ENCODE peak calls at places on chromosomes 4 and X, in seven cellular contexts. One of them, this sample, is unnamed.

GRCh38 chr4:34271479-34272355 is 1972.6 kb downstream of the ARAP2 start:
- DNase-seq in LoVo: no peak
- DNase-seq in activated naive CD4-positive, alpha-beta T cell treated with Interleukin-2 at 50 U/mL for 16 hours: no peak
- DNase-seq in choroid plexus epithelial cell: no peak
- DNase-seq in NCI-H748 treated with DMSO at 0.1 percent for 48 hours: no peak
- DNase-seq in lung: no peak
- DNase-seq in Peyer's patch: no peak
- DNase-seq in this sample: no peak

GRCh38 chr4:13678186-13678924 is 50.8 kb upstream of the BOD1L1 start:
- DNase-seq in LoVo: no peak
- DNase-seq in activated naive CD4-positive, alpha-beta T cell treated with Interleukin-2 at 50 U/mL for 16 hours: no peak
- DNase-seq in choroid plexus epithelial cell: peak; percentile 19
- DNase-seq in NCI-H748 treated with DMSO at 0.1 percent for 48 hours: no peak
- DNase-seq in lung: no peak
- DNase-seq in Peyer's patch: no peak
- DNase-seq in this sample: no peak

GRCh38 chr4:77432702-77433101 is 172.9 kb upstream of the CXCL13 start:
- DNase-seq in LoVo: no peak
- DNase-seq in activated naive CD4-positive, alpha-beta T cell treated with Interleukin-2 at 50 U/mL for 16 hours: no peak
- DNase-seq in choroid plexus epithelial cell: no peak
- DNase-seq in NCI-H748 treated with DMSO at 0.1 percent for 48 hours: no peak
- DNase-seq in lung: no peak
- DNase-seq in Peyer's patch: no peak
- DNase-seq in this sample: no peak

GRCh38 chrX:20159811-20160385 is 18.3 kb upstream of the EIF1AX start:
- DNase-seq in LoVo: no peak
- DNase-seq in activated naive CD4-positive, alpha-beta T cell treated with Interleukin-2 at 50 U/mL for 16 hours: no peak
- DNase-seq in choroid plexus epithelial cell: no peak
- DNase-seq in NCI-H748 treated with DMSO at 0.1 percent for 48 hours: no peak
- DNase-seq in lung: no peak
- DNase-seq in Peyer's patch: no peak
- DNase-seq in this sample: no peak

GRCh38 chr4:37725718-37726117 is 39.5 kb upstream of the RELL1 start:
- DNase-seq in LoVo: no peak
- DNase-seq in activated naive CD4-positive, alpha-beta T cell treated with Interleukin-2 at 50 U/mL for 16 hours: no peak
- DNase-seq in choroid plexus epithelial cell: no peak
- DNase-seq in NCI-H748 treated with DMSO at 0.1 percent for 48 hours: no peak
- DNase-seq in lung: no peak
- DNase-seq in Peyer's patch: no peak
- DNase-seq in this sample: no peak

GRCh38 chrX:37380920-37381319 is 31.8 kb downstream of the PRRG1 start:
- DNase-seq in LoVo: peak; percentile 60
- DNase-seq in activated naive CD4-positive, alpha-beta T cell treated with Interleukin-2 at 50 U/mL for 16 hours: no peak
- DNase-seq in choroid plexus epithelial cell: peak; percentile 87
- DNase-seq in NCI-H748 treated with DMSO at 0.1 percent for 48 hours: no peak
- DNase-seq in lung: no peak
- DNase-seq in Peyer's patch: no peak
- DNase-seq in this sample: no peak

GRCh38 chr4:137531121-137531520 is 1.2 kb downstream of the PCDH18 start:
- DNase-seq in LoVo: no peak
- DNase-seq in activated naive CD4-positive, alpha-beta T cell treated with Interleukin-2 at 50 U/mL for 16 hours: no peak
- DNase-seq in choroid plexus epithelial cell: peak; percentile 77
- DNase-seq in NCI-H748 treated with DMSO at 0.1 percent for 48 hours: no peak
- DNase-seq in lung: no peak
- DNase-seq in Peyer's patch: no peak
- DNase-seq in this sample: no peak

GRCh38 chrX:129772796-129773431 is 6.8 kb upstream of the SASH3 start:
- DNase-seq in LoVo: no peak
- DNase-seq in activated naive CD4-positive, alpha-beta T cell treated with Interleukin-2 at 50 U/mL for 16 hours: peak; percentile 37
- DNase-seq in choroid plexus epithelial cell: no peak
- DNase-seq in NCI-H748 treated with DMSO at 0.1 percent for 48 hours: no peak
- DNase-seq in lung: peak; percentile 70
- DNase-seq in Peyer's patch: peak; percentile 84
- DNase-seq in this sample: peak; percentile 49

GRCh38 chrX:74449937-74450330 is 28.6 kb downstream of the SLC16A2 start:
- DNase-seq in LoVo: no peak
- DNase-seq in activated naive CD4-positive, alpha-beta T cell treated with Interleukin-2 at 50 U/mL for 16 hours: no peak
- DNase-seq in choroid plexus epithelial cell: peak; percentile 27
- DNase-seq in NCI-H748 treated with DMSO at 0.1 percent for 48 hours: no peak
- DNase-seq in lung: no peak
- DNase-seq in Peyer's patch: no peak
- DNase-seq in this sample: no peak

GRCh38 chr4:173669460-173670179 is 139.6 kb upstream of the HAND2 start:
- DNase-seq in LoVo: no peak
- DNase-seq in activated naive CD4-positive, alpha-beta T cell treated with Interleukin-2 at 50 U/mL for 16 hours: no peak
- DNase-seq in choroid plexus epithelial cell: no peak
- DNase-seq in NCI-H748 treated with DMSO at 0.1 percent for 48 hours: no peak
- DNase-seq in lung: no peak
- DNase-seq in Peyer's patch: no peak
- DNase-seq in this sample: no peak

GRCh38 chr4:97073194-97073593 is 1070.1 kb downstream of the STPG2 start:
- DNase-seq in LoVo: no peak
- DNase-seq in activated naive CD4-positive, alpha-beta T cell treated with Interleukin-2 at 50 U/mL for 16 hours: no peak
- DNase-seq in choroid plexus epithelial cell: no peak
- DNase-seq in NCI-H748 treated with DMSO at 0.1 percent for 48 hours: no peak
- DNase-seq in lung: no peak
- DNase-seq in Peyer's patch: no peak
- DNase-seq in this sample: no peak

GRCh38 chrX:40152173-40152705 is 54.5 kb upstream of the BCOR start:
- DNase-seq in LoVo: no peak
- DNase-seq in activated naive CD4-positive, alpha-beta T cell treated with Interleukin-2 at 50 U/mL for 16 hours: peak; percentile 23
- DNase-seq in choroid plexus epithelial cell: no peak
- DNase-seq in NCI-H748 treated with DMSO at 0.1 percent for 48 hours: peak; percentile 51
- DNase-seq in lung: no peak
- DNase-seq in Peyer's patch: no peak
- DNase-seq in this sample: peak; percentile 55

GRCh38 chr4:185039508-185040273 is 21.4 kb downstream of the HELT start:
- DNase-seq in LoVo: peak; percentile 75
- DNase-seq in activated naive CD4-positive, alpha-beta T cell treated with Interleukin-2 at 50 U/mL for 16 hours: peak; percentile 40
- DNase-seq in choroid plexus epithelial cell: peak; percentile 84
- DNase-seq in NCI-H748 treated with DMSO at 0.1 percent for 48 hours: peak; percentile 37
- DNase-seq in lung: peak; percentile 67
- DNase-seq in Peyer's patch: peak; percentile 23
- DNase-seq in this sample: peak; percentile 67

GRCh38 chr4:81606796-81607550 is 135.3 kb upstream of the RASGEF1B start:
- DNase-seq in LoVo: peak; percentile 2
- DNase-seq in activated naive CD4-positive, alpha-beta T cell treated with Interleukin-2 at 50 U/mL for 16 hours: no peak
- DNase-seq in choroid plexus epithelial cell: peak; percentile 15
- DNase-seq in NCI-H748 treated with DMSO at 0.1 percent for 48 hours: no peak
- DNase-seq in lung: peak; percentile 35
- DNase-seq in Peyer's patch: no peak
- DNase-seq in this sample: no peak

GRCh38 chrX:23838953-23839352 is 56.0 kb downstream of the SAT1 start:
- DNase-seq in LoVo: no peak
- DNase-seq in activated naive CD4-positive, alpha-beta T cell treated with Interleukin-2 at 50 U/mL for 16 hours: no peak
- DNase-seq in choroid plexus epithelial cell: no peak
- DNase-seq in NCI-H748 treated with DMSO at 0.1 percent for 48 hours: no peak
- DNase-seq in lung: no peak
- DNase-seq in Peyer's patch: no peak
- DNase-seq in this sample: no peak

GRCh38 chrX:56796641-56797395 is 67.8 kb downstream of the NBDY start:
- DNase-seq in LoVo: no peak
- DNase-seq in activated naive CD4-positive, alpha-beta T cell treated with Interleukin-2 at 50 U/mL for 16 hours: no peak
- DNase-seq in choroid plexus epithelial cell: no peak
- DNase-seq in NCI-H748 treated with DMSO at 0.1 percent for 48 hours: no peak
- DNase-seq in lung: peak; percentile 24
- DNase-seq in Peyer's patch: no peak
- DNase-seq in this sample: no peak

GRCh38 chr4:138488527-138488926 is 246.4 kb upstream of the SLC7A11 start:
- DNase-seq in LoVo: no peak
- DNase-seq in activated naive CD4-positive, alpha-beta T cell treated with Interleukin-2 at 50 U/mL for 16 hours: no peak
- DNase-seq in choroid plexus epithelial cell: peak; percentile 52
- DNase-seq in NCI-H748 treated with DMSO at 0.1 percent for 48 hours: no peak
- DNase-seq in lung: no peak
- DNase-seq in Peyer's patch: no peak
- DNase-seq in this sample: no peak

GRCh38 chrX:37662181-37662580 is 23.4 kb upstream of the XK start:
- DNase-seq in LoVo: no peak
- DNase-seq in activated naive CD4-positive, alpha-beta T cell treated with Interleukin-2 at 50 U/mL for 16 hours: no peak
- DNase-seq in choroid plexus epithelial cell: no peak
- DNase-seq in NCI-H748 treated with DMSO at 0.1 percent for 48 hours: no peak
- DNase-seq in lung: no peak
- DNase-seq in Peyer's patch: no peak
- DNase-seq in this sample: no peak

This sample was measured in stomach.